ENCODE peak calls at places on chromosomes 4 and X, in ten cellular contexts. One of them, this sample, is unnamed.

GRCh38 chr4:7472443-7473013 is 37.8 kb upstream of the PSAPL1 start:
- DNase-seq in H1: no peak
- DNase-seq in HCT116: no peak
- DNase-seq in body of pancreas: no peak
- DNase-seq in GM12891: no peak
- DNase-seq in activated CD8-positive, alpha-beta T cell treated with anti-CD3 and anti-CD28 coated beads, Interleukin-2, amount 10 ng/mL, durations not matched to agents 7 days and 5 days: no peak
- DNase-seq in renal cortical epithelial cell: no peak
- DNase-seq in iris pigment epithelial cell: no peak
- DNase-seq in chondrocyte: no peak
- DNase-seq in left ventricle myocardium inferior: no peak
- DNase-seq in this sample: no peak

GRCh38 chr4:95085118-95085833 is 327.5 kb downstream of the BMPR1B start:
- DNase-seq in H1: no peak
- DNase-seq in HCT116: no peak
- DNase-seq in body of pancreas: no peak
- DNase-seq in GM12891: no peak
- DNase-seq in activated CD8-positive, alpha-beta T cell treated with anti-CD3 and anti-CD28 coated beads, Interleukin-2, amount 10 ng/mL, durations not matched to agents 7 days and 5 days: no peak
- DNase-seq in renal cortical epithelial cell: no peak
- DNase-seq in iris pigment epithelial cell: no peak
- DNase-seq in chondrocyte: no peak
- DNase-seq in left ventricle myocardium inferior: no peak
- DNase-seq in this sample: no peak

GRCh38 chr4:98481167-98481566 is 177.2 kb downstream of the TSPAN5 start:
- DNase-seq in H1: no peak
- DNase-seq in HCT116: no peak
- DNase-seq in body of pancreas: peak
- DNase-seq in GM12891: no peak
- DNase-seq in activated CD8-positive, alpha-beta T cell treated with anti-CD3 and anti-CD28 coated beads, Interleukin-2, amount 10 ng/mL, durations not matched to agents 7 days and 5 days: no peak
- DNase-seq in renal cortical epithelial cell: no peak
- DNase-seq in iris pigment epithelial cell: no peak
- DNase-seq in chondrocyte: no peak
- DNase-seq in left ventricle myocardium inferior: no peak
- DNase-seq in this sample: no peak

GRCh38 chr4:154781983-154782293 is 866 bp downstream of the RBM46 start:
- DNase-seq in H1: no peak
- DNase-seq in HCT116: no peak
- DNase-seq in body of pancreas: no peak
- DNase-seq in GM12891: no peak
- DNase-seq in activated CD8-positive, alpha-beta T cell treated with anti-CD3 and anti-CD28 coated beads, Interleukin-2, amount 10 ng/mL, durations not matched to agents 7 days and 5 days: no peak
- DNase-seq in renal cortical epithelial cell: no peak
- DNase-seq in iris pigment epithelial cell: no peak
- DNase-seq in chondrocyte: no peak
- DNase-seq in left ventricle myocardium inferior: no peak
- DNase-seq in this sample: no peak

GRCh38 chr4:71029504-71029903 is 36.1 kb downstream of the DCK start:
- DNase-seq in H1: no peak
- DNase-seq in HCT116: no peak
- DNase-seq in body of pancreas: no peak
- DNase-seq in GM12891: no peak
- DNase-seq in activated CD8-positive, alpha-beta T cell treated with anti-CD3 and anti-CD28 coated beads, Interleukin-2, amount 10 ng/mL, durations not matched to agents 7 days and 5 days: no peak
- DNase-seq in renal cortical epithelial cell: no peak
- DNase-seq in iris pigment epithelial cell: no peak
- DNase-seq in chondrocyte: no peak
- DNase-seq in left ventricle myocardium inferior: no peak
- DNase-seq in this sample: no peak

GRCh38 chr4:89797117-89797516 is 39.8 kb downstream of the SNCA start:
- DNase-seq in H1: no peak
- DNase-seq in HCT116: no peak
- DNase-seq in body of pancreas: no peak
- DNase-seq in GM12891: no peak
- DNase-seq in activated CD8-positive, alpha-beta T cell treated with anti-CD3 and anti-CD28 coated beads, Interleukin-2, amount 10 ng/mL, durations not matched to agents 7 days and 5 days: no peak
- DNase-seq in renal cortical epithelial cell: no peak
- DNase-seq in iris pigment epithelial cell: peak
- DNase-seq in chondrocyte: no peak
- DNase-seq in left ventricle myocardium inferior: no peak
- DNase-seq in this sample: no peak

GRCh38 chr4:99998062-99998880 is 48.2 kb upstream of the H2AZ1 start:
- DNase-seq in H1: no peak
- DNase-seq in HCT116: peak
- DNase-seq in body of pancreas: no peak
- DNase-seq in GM12891: no peak
- DNase-seq in activated CD8-positive, alpha-beta T cell treated with anti-CD3 and anti-CD28 coated beads, Interleukin-2, amount 10 ng/mL, durations not matched to agents 7 days and 5 days: no peak
- DNase-seq in renal cortical epithelial cell: peak
- DNase-seq in iris pigment epithelial cell: peak
- DNase-seq in chondrocyte: no peak
- DNase-seq in left ventricle myocardium inferior: no peak
- DNase-seq in this sample: no peak

GRCh38 chr4:7156273-7157139 is 35.8 kb upstream of the SORCS2 start:
- DNase-seq in H1: peak
- DNase-seq in HCT116: no peak
- DNase-seq in body of pancreas: no peak
- DNase-seq in GM12891: no peak
- DNase-seq in activated CD8-positive, alpha-beta T cell treated with anti-CD3 and anti-CD28 coated beads, Interleukin-2, amount 10 ng/mL, durations not matched to agents 7 days and 5 days: no peak
- DNase-seq in renal cortical epithelial cell: no peak
- DNase-seq in iris pigment epithelial cell: peak
- DNase-seq in chondrocyte: peak
- DNase-seq in left ventricle myocardium inferior: peak
- DNase-seq in this sample: no peak

GRCh38 chr4:118206627-118207026 is 146.2 kb downstream of the PRSS12 start:
- DNase-seq in H1: no peak
- DNase-seq in HCT116: no peak
- DNase-seq in body of pancreas: no peak
- DNase-seq in GM12891: no peak
- DNase-seq in activated CD8-positive, alpha-beta T cell treated with anti-CD3 and anti-CD28 coated beads, Interleukin-2, amount 10 ng/mL, durations not matched to agents 7 days and 5 days: no peak
- DNase-seq in renal cortical epithelial cell: no peak
- DNase-seq in iris pigment epithelial cell: peak
- DNase-seq in chondrocyte: no peak
- DNase-seq in left ventricle myocardium inferior: no peak
- DNase-seq in this sample: no peak

GRCh38 chr4:179858221-179858620 is 2385.0 kb upstream of the TENM3 start:
- DNase-seq in H1: no peak
- DNase-seq in HCT116: no peak
- DNase-seq in body of pancreas: no peak
- DNase-seq in GM12891: no peak
- DNase-seq in activated CD8-positive, alpha-beta T cell treated with anti-CD3 and anti-CD28 coated beads, Interleukin-2, amount 10 ng/mL, durations not matched to agents 7 days and 5 days: no peak
- DNase-seq in renal cortical epithelial cell: no peak
- DNase-seq in iris pigment epithelial cell: no peak
- DNase-seq in chondrocyte: no peak
- DNase-seq in left ventricle myocardium inferior: no peak
- DNase-seq in this sample: no peak

GRCh38 chrX:3244955-3245354 is 101.5 kb downstream of the MXRA5 start:
- DNase-seq in H1: no peak
- DNase-seq in HCT116: no peak
- DNase-seq in body of pancreas: no peak
- DNase-seq in GM12891: no peak
- DNase-seq in activated CD8-positive, alpha-beta T cell treated with anti-CD3 and anti-CD28 coated beads, Interleukin-2, amount 10 ng/mL, durations not matched to agents 7 days and 5 days: no peak
- DNase-seq in renal cortical epithelial cell: peak
- DNase-seq in iris pigment epithelial cell: no peak
- DNase-seq in chondrocyte: no peak
- DNase-seq in left ventricle myocardium inferior: no peak
- DNase-seq in this sample: no peak

GRCh38 chrX:40912576-40912975 is 172.7 kb upstream of the USP9X start:
- DNase-seq in H1: no peak
- DNase-seq in HCT116: no peak
- DNase-seq in body of pancreas: no peak
- DNase-seq in GM12891: no peak
- DNase-seq in activated CD8-positive, alpha-beta T cell treated with anti-CD3 and anti-CD28 coated beads, Interleukin-2, amount 10 ng/mL, durations not matched to agents 7 days and 5 days: no peak
- DNase-seq in renal cortical epithelial cell: no peak
- DNase-seq in iris pigment epithelial cell: no peak
- DNase-seq in chondrocyte: no peak
- DNase-seq in left ventricle myocardium inferior: no peak
- DNase-seq in this sample: no peak

GRCh38 chr4:118968006-118968405 is 79.4 kb downstream of the SYNPO2 start:
- DNase-seq in H1: no peak
- DNase-seq in HCT116: no peak
- DNase-seq in body of pancreas: peak
- DNase-seq in GM12891: peak
- DNase-seq in activated CD8-positive, alpha-beta T cell treated with anti-CD3 and anti-CD28 coated beads, Interleukin-2, amount 10 ng/mL, durations not matched to agents 7 days and 5 days: peak
- DNase-seq in renal cortical epithelial cell: peak
- DNase-seq in iris pigment epithelial cell: peak
- DNase-seq in chondrocyte: no peak
- DNase-seq in left ventricle myocardium inferior: no peak
- DNase-seq in this sample: peak

GRCh38 chr4:99205104-99205979 is 13.7 kb downstream of the ADH6 start:
- DNase-seq in H1: no peak
- DNase-seq in HCT116: no peak
- DNase-seq in body of pancreas: no peak
- DNase-seq in GM12891: no peak
- DNase-seq in activated CD8-positive, alpha-beta T cell treated with anti-CD3 and anti-CD28 coated beads, Interleukin-2, amount 10 ng/mL, durations not matched to agents 7 days and 5 days: no peak
- DNase-seq in renal cortical epithelial cell: peak
- DNase-seq in iris pigment epithelial cell: peak
- DNase-seq in chondrocyte: no peak
- DNase-seq in left ventricle myocardium inferior: no peak
- DNase-seq in this sample: no peak

GRCh38 chr4:118955515-118955914 is 66.9 kb downstream of the SYNPO2 start:
- DNase-seq in H1: no peak
- DNase-seq in HCT116: no peak
- DNase-seq in body of pancreas: no peak
- DNase-seq in GM12891: no peak
- DNase-seq in activated CD8-positive, alpha-beta T cell treated with anti-CD3 and anti-CD28 coated beads, Interleukin-2, amount 10 ng/mL, durations not matched to agents 7 days and 5 days: no peak
- DNase-seq in renal cortical epithelial cell: no peak
- DNase-seq in iris pigment epithelial cell: peak
- DNase-seq in chondrocyte: no peak
- DNase-seq in left ventricle myocardium inferior: no peak
- DNase-seq in this sample: no peak

GRCh38 chr4:106694232-106694631 is 325.7 kb upstream of the GIMD1 start:
- DNase-seq in H1: no peak
- DNase-seq in HCT116: no peak
- DNase-seq in body of pancreas: no peak
- DNase-seq in GM12891: no peak
- DNase-seq in activated CD8-positive, alpha-beta T cell treated with anti-CD3 and anti-CD28 coated beads, Interleukin-2, amount 10 ng/mL, durations not matched to agents 7 days and 5 days: no peak
- DNase-seq in renal cortical epithelial cell: no peak
- DNase-seq in iris pigment epithelial cell: no peak
- DNase-seq in chondrocyte: no peak
- DNase-seq in left ventricle myocardium inferior: no peak
- DNase-seq in this sample: no peak

GRCh38 chr4:54526560-54526959 is 131.2 kb upstream of the KIT start:
- DNase-seq in H1: no peak
- DNase-seq in HCT116: no peak
- DNase-seq in body of pancreas: no peak
- DNase-seq in GM12891: no peak
- DNase-seq in activated CD8-positive, alpha-beta T cell treated with anti-CD3 and anti-CD28 coated beads, Interleukin-2, amount 10 ng/mL, durations not matched to agents 7 days and 5 days: no peak
- DNase-seq in renal cortical epithelial cell: no peak
- DNase-seq in iris pigment epithelial cell: no peak
- DNase-seq in chondrocyte: no peak
- DNase-seq in left ventricle myocardium inferior: no peak
- DNase-seq in this sample: no peak

GRCh38 chr4:88653371-88653946 is 44.2 kb downstream of the NAP1L5 start:
- DNase-seq in H1: no peak
- DNase-seq in HCT116: no peak
- DNase-seq in body of pancreas: no peak
- DNase-seq in GM12891: no peak
- DNase-seq in activated CD8-positive, alpha-beta T cell treated with anti-CD3 and anti-CD28 coated beads, Interleukin-2, amount 10 ng/mL, durations not matched to agents 7 days and 5 days: no peak
- DNase-seq in renal cortical epithelial cell: no peak
- DNase-seq in iris pigment epithelial cell: no peak
- DNase-seq in chondrocyte: no peak
- DNase-seq in left ventricle myocardium inferior: no peak
- DNase-seq in this sample: no peak

GRCh38 chrX:154015581-154016264 is 4.0 kb downstream of the IRAK1 start:
- DNase-seq in H1: no peak
- DNase-seq in HCT116: no peak
- DNase-seq in body of pancreas: no peak
- DNase-seq in GM12891: no peak
- DNase-seq in activated CD8-positive, alpha-beta T cell treated with anti-CD3 and anti-CD28 coated beads, Interleukin-2, amount 10 ng/mL, durations not matched to agents 7 days and 5 days: no peak
- DNase-seq in renal cortical epithelial cell: no peak
- DNase-seq in iris pigment epithelial cell: no peak
- DNase-seq in chondrocyte: no peak
- DNase-seq in left ventricle myocardium inferior: no peak
- DNase-seq in this sample: no peak

GRCh38 chr4:14458463-14458862 is 543.8 kb upstream of the CPEB2 start:
- DNase-seq in H1: no peak
- DNase-seq in HCT116: no peak
- DNase-seq in body of pancreas: no peak
- DNase-seq in GM12891: no peak
- DNase-seq in activated CD8-positive, alpha-beta T cell treated with anti-CD3 and anti-CD28 coated beads, Interleukin-2, amount 10 ng/mL, durations not matched to agents 7 days and 5 days: no peak
- DNase-seq in renal cortical epithelial cell: no peak
- DNase-seq in iris pigment epithelial cell: no peak
- DNase-seq in chondrocyte: no peak
- DNase-seq in left ventricle myocardium inferior: no peak
- DNase-seq in this sample: no peak

GRCh38 chr4:45294464-45294863 is 568.1 kb upstream of the GNPDA2 start:
- DNase-seq in H1: no peak
- DNase-seq in HCT116: no peak
- DNase-seq in body of pancreas: no peak
- DNase-seq in GM12891: no peak
- DNase-seq in activated CD8-positive, alpha-beta T cell treated with anti-CD3 and anti-CD28 coated beads, Interleukin-2, amount 10 ng/mL, durations not matched to agents 7 days and 5 days: no peak
- DNase-seq in renal cortical epithelial cell: no peak
- DNase-seq in iris pigment epithelial cell: no peak
- DNase-seq in chondrocyte: no peak
- DNase-seq in left ventricle myocardium inferior: no peak
- DNase-seq in this sample: no peak

GRCh38 chr4:139815646-139816601 is 150.3 kb downstream of the MGST2 start:
- DNase-seq in H1: peak
- DNase-seq in HCT116: no peak
- DNase-seq in body of pancreas: no peak
- DNase-seq in GM12891: no peak
- DNase-seq in activated CD8-positive, alpha-beta T cell treated with anti-CD3 and anti-CD28 coated beads, Interleukin-2, amount 10 ng/mL, durations not matched to agents 7 days and 5 days: no peak
- DNase-seq in renal cortical epithelial cell: peak
- DNase-seq in iris pigment epithelial cell: peak
- DNase-seq in chondrocyte: no peak
- DNase-seq in left ventricle myocardium inferior: peak
- DNase-seq in this sample: no peak

GRCh38 chrX:103396186-103396585 is 19.8 kb downstream of the BEX3 start:
- DNase-seq in H1: no peak
- DNase-seq in HCT116: no peak
- DNase-seq in body of pancreas: no peak
- DNase-seq in GM12891: no peak
- DNase-seq in activated CD8-positive, alpha-beta T cell treated with anti-CD3 and anti-CD28 coated beads, Interleukin-2, amount 10 ng/mL, durations not matched to agents 7 days and 5 days: no peak
- DNase-seq in renal cortical epithelial cell: peak
- DNase-seq in iris pigment epithelial cell: peak
- DNase-seq in chondrocyte: no peak
- DNase-seq in left ventricle myocardium inferior: no peak
- DNase-seq in this sample: no peak

GRCh38 chrX:18640686-18641085 is 31.2 kb downstream of the RS1 start:
- DNase-seq in H1: peak
- DNase-seq in HCT116: no peak
- DNase-seq in body of pancreas: no peak
- DNase-seq in GM12891: no peak
- DNase-seq in activated CD8-positive, alpha-beta T cell treated with anti-CD3 and anti-CD28 coated beads, Interleukin-2, amount 10 ng/mL, durations not matched to agents 7 days and 5 days: no peak
- DNase-seq in renal cortical epithelial cell: no peak
- DNase-seq in iris pigment epithelial cell: no peak
- DNase-seq in chondrocyte: no peak
- DNase-seq in left ventricle myocardium inferior: no peak
- DNase-seq in this sample: no peak

GRCh38 chr4:140068247-140068646 is 85.7 kb downstream of the MAML3 start:
- DNase-seq in H1: no peak
- DNase-seq in HCT116: no peak
- DNase-seq in body of pancreas: no peak
- DNase-seq in GM12891: no peak
- DNase-seq in activated CD8-positive, alpha-beta T cell treated with anti-CD3 and anti-CD28 coated beads, Interleukin-2, amount 10 ng/mL, durations not matched to agents 7 days and 5 days: no peak
- DNase-seq in renal cortical epithelial cell: no peak
- DNase-seq in iris pigment epithelial cell: no peak
- DNase-seq in chondrocyte: no peak
- DNase-seq in left ventricle myocardium inferior: no peak
- DNase-seq in this sample: no peak

GRCh38 chr4:6972911-6973310 is 63.3 kb downstream of the TBC1D14 start:
- DNase-seq in H1: no peak
- DNase-seq in HCT116: no peak
- DNase-seq in body of pancreas: no peak
- DNase-seq in GM12891: no peak
- DNase-seq in activated CD8-positive, alpha-beta T cell treated with anti-CD3 and anti-CD28 coated beads, Interleukin-2, amount 10 ng/mL, durations not matched to agents 7 days and 5 days: no peak
- DNase-seq in renal cortical epithelial cell: peak
- DNase-seq in iris pigment epithelial cell: no peak
- DNase-seq in chondrocyte: no peak
- DNase-seq in left ventricle myocardium inferior: no peak
- DNase-seq in this sample: no peak

GRCh38 chrX:101037231-101037630 is 14.7 kb downstream of the TRMT2B start:
- DNase-seq in H1: no peak
- DNase-seq in HCT116: no peak
- DNase-seq in body of pancreas: no peak
- DNase-seq in GM12891: no peak
- DNase-seq in activated CD8-positive, alpha-beta T cell treated with anti-CD3 and anti-CD28 coated beads, Interleukin-2, amount 10 ng/mL, durations not matched to agents 7 days and 5 days: no peak
- DNase-seq in renal cortical epithelial cell: no peak
- DNase-seq in iris pigment epithelial cell: no peak
- DNase-seq in chondrocyte: no peak
- DNase-seq in left ventricle myocardium inferior: no peak
- DNase-seq in this sample: no peak

This sample was measured in NCI-H2029.